ENCODE peak calls at places on chromosomes 7 and 10, in ten cellular contexts. Q is uterus; V is tibial artery; T is astrocyte; X is bronchial epithelial cell; L is GM23248; Z is epithelial cell of esophagus; Y is fibroblast of lung; G is Jurkat, Clone E6-1; K is adipocyte. F is an unnamed sample.

GRCh38 chr7:44290250-44290616 is 35.2 kb downstream of the CAMK2B start:
- DNase-seq in X (no peak), G (no peak), L (no peak), Q (no peak), T (no peak), V (peak; percentile 48), K (no peak), Y (no peak), Z (no peak), F (peak; percentile 13)

GRCh38 chr10:125081931-125082330 is 78.4 kb downstream of the CTBP2 start:
- DNase-seq in L (no peak), Y (no peak), X (no peak), V (peak; percentile 77), K (no peak), G (no peak), T (no peak), Q (no peak), Z (no peak), F (no peak)

GRCh38 chr7:117008849-117009531 is 55.7 kb downstream of the ST7 start:
- DNase-seq in Q (no peak), G (peak; percentile 66), V (no peak), T (peak; percentile 83), X (no peak), L (peak; percentile 50), Z (no peak), K (no peak), Y (peak; percentile 35), F (no peak)

GRCh38 chr10:117752103-117752502 is 209.6 kb downstream of the EMX2 start:
- DNase-seq in G (no peak), Q (no peak), L (no peak), V (no peak), Z (no peak), X (no peak), T (no peak), K (no peak), Y (no peak), F (no peak)

GRCh38 chr10:89206402-89207180 is 526 bp downstream of the CH25H start:
- DNase-seq in X (no peak), G (peak; percentile 76), K (peak; percentile 45), Q (peak; percentile 34), Y (peak; percentile 49), L (peak; percentile 66), V (peak; percentile 69), T (no peak), Z (peak; percentile 8), F (no peak)

GRCh38 chr7:30976381-30976780 is 12.6 kb downstream of the GHRHR start:
- DNase-seq in G (no peak), X (no peak), T (no peak), Z (no peak), V (no peak), L (no peak), K (no peak), Q (no peak), Y (no peak), F (no peak)

GRCh38 chr10:77226871-77227557 is 410.6 kb downstream of the KCNMA1 start:
- DNase-seq in K (peak; percentile 48), Q (no peak), Y (no peak), Z (no peak), T (peak; percentile 26), V (no peak), L (peak; percentile 64), X (no peak), G (no peak), F (no peak)

GRCh38 chr7:381211-382117 is 91.5 kb downstream of the FOXL3 start:
- DNase-seq in L (no peak), T (no peak), V (peak; percentile 57), Y (no peak), X (no peak), Q (peak; percentile 9), G (no peak), Z (no peak), K (no peak), F (no peak)

GRCh38 chr7:82443801-82444219 is 233 bp upstream of the CACNA2D1 start:
- DNase-seq in T (peak; percentile 86), V (peak; percentile 94), Y (peak; percentile 93), L (peak; percentile 92), G (no peak), X (peak; percentile 22), Q (peak; percentile 81), K (peak; percentile 92), Z (peak; percentile 31), F (peak; percentile 38)

DNA sequence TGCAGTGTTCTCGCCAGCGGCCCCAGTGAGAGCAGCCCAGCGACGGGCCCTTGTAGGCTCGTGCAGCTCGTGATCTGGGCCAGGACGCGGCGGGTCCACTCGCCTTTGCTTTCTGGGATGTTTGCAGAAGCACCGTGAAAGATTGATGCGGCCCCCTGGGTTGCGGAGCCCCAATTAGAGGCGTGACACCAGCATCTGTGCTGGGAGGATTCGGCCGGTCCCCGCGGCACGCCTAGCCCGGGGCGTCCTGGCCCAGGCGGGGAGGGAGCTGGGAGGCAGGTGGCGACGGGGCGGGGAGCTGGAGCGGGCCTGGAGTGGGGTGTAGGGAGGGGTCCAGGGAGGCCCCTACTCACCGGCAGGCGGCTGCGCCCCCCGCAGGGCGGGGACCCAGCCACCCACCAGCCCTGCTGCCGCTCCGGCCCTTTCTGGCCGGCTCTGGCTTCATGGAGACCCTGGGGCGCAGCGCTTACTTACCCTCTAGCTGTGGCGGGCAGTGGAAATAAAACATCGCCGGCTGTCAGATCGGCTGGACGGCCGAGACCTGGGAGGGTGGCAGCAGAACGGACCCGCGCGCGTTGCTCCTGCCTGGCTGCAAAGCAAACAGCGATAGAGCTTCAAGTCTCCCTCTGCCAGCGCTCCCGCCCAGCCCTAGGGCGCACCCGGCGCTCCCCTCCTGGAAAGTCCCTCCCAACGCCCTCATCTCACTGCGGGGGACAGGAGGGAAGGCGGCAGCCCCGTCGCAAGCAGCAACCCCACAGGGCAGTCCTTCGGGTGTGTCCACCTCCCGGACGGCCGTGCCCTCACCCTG is 752 bp downstream of the DRGX start:
- DNase-seq in V (no peak), Z (no peak), L (peak; percentile 20), Q (no peak), X (no peak), K (peak; percentile 10), Y (no peak), G (no peak), T (no peak), F (no peak)
- H3K4me3 ChIP-seq in V (no peak overlapping the region), Z (no peak overlapping the region), L (no peak overlapping the region), Q (no peak overlapping the region), X (no peak overlapping the region), K (no peak overlapping the region), Y (no peak overlapping the region), G (no peak overlapping the region), T (no peak overlapping the region), F (no peak overlapping the region)

GRCh38 chr7:17142831-17143541 is 155.5 kb upstream of the AHR start:
- DNase-seq in L (peak; percentile 68), Z (peak; percentile 49), K (peak; percentile 25), T (peak; percentile 3), Y (peak; percentile 45), V (no peak), X (peak; percentile 58), G (no peak), Q (no peak), F (no peak)
- H3K4me3 ChIP-seq in L (peak overlapping the region; percentile 65), Z (no peak overlapping the region), K (peak overlapping the region; percentile 74), T (peak overlapping the region; percentile 33), Y (peak overlapping the region; percentile 13), V (peak overlapping the region; percentile 29), X (no peak overlapping the region), G (no peak overlapping the region), Q (peak overlapping the region; percentile 27), F (peak overlapping the region; percentile 35)

GRCh38 chr10:28815681-28816080 is 138.4 kb downstream of the BAMBI start:
- DNase-seq in L (no peak), Y (no peak), T (no peak), G (no peak), Z (no peak), X (no peak), K (no peak), V (no peak), Q (no peak), F (no peak)
- H3K4me3 ChIP-seq in L (no peak overlapping the region), Y (no peak overlapping the region), T (no peak overlapping the region), G (no peak overlapping the region), Z (no peak overlapping the region), X (no peak overlapping the region), K (no peak overlapping the region), V (no peak overlapping the region), Q (no peak overlapping the region), F (no peak overlapping the region)

GRCh38 chr10:11538834-11539190 is 72.6 kb downstream of the USP6NL start:
- DNase-seq in X (no peak), V (no peak), T (no peak), K (no peak), Z (no peak), Y (no peak), L (no peak), Q (no peak), G (no peak), F (no peak)

GRCh38 chr10:11536256-11536655 is 75.2 kb downstream of the USP6NL start:
- DNase-seq in Q (no peak), V (no peak), X (no peak), T (no peak), G (no peak), Z (no peak), Y (no peak), L (no peak), K (no peak), F (no peak)

GRCh38 chr10:11533328-11533781 is 78.1 kb downstream of the USP6NL start:
- DNase-seq in X (no peak), Y (peak; percentile 51), G (peak; percentile 16), T (no peak), Q (no peak), L (peak; percentile 38), K (peak; percentile 61), V (no peak), Z (peak; percentile 9), F (no peak)

GRCh38 chr10:11532329-11532728 is 79.1 kb downstream of the USP6NL start:
- DNase-seq in T (peak; percentile 57), Q (no peak), Y (peak; percentile 52), Z (peak; percentile 19), G (no peak), X (no peak), V (no peak), L (no peak), K (peak; percentile 50), F (no peak)

DNA sequence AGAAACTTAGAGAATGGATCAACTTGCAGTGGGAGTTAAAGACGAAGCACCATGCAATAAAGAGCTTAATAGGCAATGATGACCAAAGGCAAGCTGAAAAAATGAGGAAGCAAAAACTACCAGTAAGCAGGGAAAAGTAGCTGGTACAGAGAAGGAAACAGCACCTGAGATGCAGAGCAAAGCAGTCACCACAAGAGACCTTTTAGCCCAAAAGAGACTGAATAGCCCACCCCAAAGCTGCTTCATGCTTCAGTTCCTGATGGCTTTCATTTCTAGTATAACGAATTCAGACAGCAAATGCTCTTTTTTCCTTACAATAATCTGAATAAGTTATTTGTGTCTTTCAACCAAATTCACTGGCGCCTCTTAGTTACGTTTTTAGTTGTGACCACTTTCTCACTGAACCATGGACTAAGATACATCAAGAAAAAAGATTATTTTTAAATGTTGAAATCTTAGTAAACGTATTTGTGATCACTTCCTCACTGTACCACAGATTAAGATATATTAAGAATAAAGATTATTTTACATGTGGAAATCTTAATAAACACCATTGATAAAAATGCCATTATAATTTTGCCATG is 76.0 kb downstream of the USP6NL start:
- DNase-seq in T (no peak), V (no peak), Q (no peak), Z (no peak), K (no peak), Y (no peak), X (no peak), G (no peak), L (no peak), F (no peak)
- H3K4me3 ChIP-seq in T (no peak overlapping the region), V (no peak overlapping the region), Q (no peak overlapping the region), Z (no peak overlapping the region), K (no peak overlapping the region), Y (no peak overlapping the region), X (no peak overlapping the region), G (no peak overlapping the region), L (no peak overlapping the region), F (no peak overlapping the region)